ENCODE peak calls at places on chromosomes 6 and 20, in nine cellular contexts. A is suprapubic skin, E is AG09309, K is mucosa of descending colon, U is cardiac muscle cell, G is AG04450, R is H9, W is OCI-LY7, X is ascending aorta. F is an unnamed sample.
A peak's percentile ranks its signal among the peaks of the same experiment; 100 is the strongest.

GRCh38 chr6:112501705-112502104 is 154.6 kb downstream of the RFPL4B start:
- DNase-seq in E (no peak), U (peak; percentile 80), X (no peak), A (no peak), R (no peak), W (no peak), K (no peak), G (peak; percentile 58), F (no peak)

GRCh38 chr6:5130135-5130866 is 45.2 kb downstream of the PPP1R3G start:
- DNase-seq in W (no peak), E (no peak), X (no peak), A (peak; percentile 74), U (no peak), R (no peak), G (no peak), K (no peak), F (no peak)

GRCh38 chr6:23106951-23107350 is 537.6 kb downstream of the HDGFL1 start:
- DNase-seq in W (no peak), U (peak; percentile 3), K (no peak), A (no peak), X (no peak), E (peak; percentile 56), G (peak; percentile 69), R (no peak), F (no peak)

GRCh38 chr20:63500151-63500901 is 1.4 kb upstream of the EEF1A2 start:
- DNase-seq in U (no peak), R (peak; percentile 24), W (no peak), K (no peak), G (no peak), X (no peak), A (no peak), E (no peak), F (no peak)

GRCh38 chr20:10096790-10097189 is 62.0 kb downstream of the ANKEF1 start:
- DNase-seq in A (no peak), R (no peak), E (no peak), K (no peak), G (no peak), X (no peak), W (no peak), U (no peak), F (no peak)

GRCh38 chr6:150004783-150005717 is 20.3 kb downstream of the RAET1L start:
- DNase-seq in U (peak; percentile 91), A (peak; percentile 92), W (peak; percentile 93), K (peak; percentile 97), X (peak; percentile 77), R (peak; percentile 98), G (peak; percentile 67), E (peak; percentile 31), F (peak; percentile 88)

GRCh38 chr6:26172496-26172958 is 85.3 kb downstream of the HFE start:
- DNase-seq in W (peak; percentile 65), G (no peak), E (no peak), U (peak; percentile 57), K (no peak), A (no peak), R (no peak), X (no peak), F (no peak)

GRCh38 chr6:36743538-36744441 is 46.2 kb downstream of the RAB44 start:
- DNase-seq in E (no peak), G (no peak), K (peak; percentile 85), R (no peak), U (no peak), W (no peak), A (peak; percentile 72), X (no peak), F (no peak)

GRCh38 chr20:62239278-62239879 is 1.1 kb downstream of the OSBPL2 start:
- DNase-seq in K (peak; percentile 56), A (no peak), R (no peak), G (no peak), U (no peak), W (no peak), X (no peak), E (no peak), F (no peak)

GRCh38 chr6:17962436-17963031 is 24.9 kb downstream of the KIF13A start:
- DNase-seq in R (no peak), A (no peak), E (peak; percentile 91), G (peak; percentile 91), K (peak; percentile 43), X (no peak), W (no peak), U (peak; percentile 97), F (no peak)

GRCh38 chr6:151181701-151182367 is 57.9 kb upstream of the AKAP12 start:
- DNase-seq in W (no peak), U (peak; percentile 43), G (no peak), K (no peak), A (no peak), R (no peak), X (no peak), E (no peak), F (no peak)

GRCh38 chr20:42721923-42722322 is 467.8 kb downstream of the PTPRT start:
- DNase-seq in E (no peak), K (no peak), G (no peak), W (no peak), U (no peak), A (no peak), X (no peak), R (no peak), F (no peak)

GRCh38 chr6:69881322-69882151 is 15.2 kb downstream of the COL19A1 start:
- DNase-seq in A (no peak), G (no peak), E (no peak), W (peak; percentile 69), U (no peak), X (no peak), K (no peak), R (no peak), F (peak; percentile 35)

GRCh38 chr6:1144842-1145755 is 166.8 kb upstream of the FOXQ1 start:
- DNase-seq in A (no peak), E (peak; percentile 83), U (no peak), X (no peak), K (no peak), G (peak; percentile 33), R (no peak), W (no peak), F (no peak)

GRCh38 chr6:1995521-1996110 is 249.8 kb downstream of the GMDS start:
- DNase-seq in A (no peak), X (no peak), G (peak; percentile 8), E (no peak), R (no peak), U (peak; percentile 10), K (no peak), W (peak; percentile 8), F (no peak)

GRCh38 chr6:28369463-28369862 is 19.7 kb downstream of the ZKSCAN3 start:
- DNase-seq in U (no peak), G (no peak), X (no peak), K (no peak), R (no peak), A (no peak), E (no peak), W (no peak), F (no peak)

GRCh38 chr6:159608961-159609673 is 83.9 kb downstream of the SOD2 start:
- DNase-seq in E (no peak), K (no peak), A (no peak), X (no peak), R (peak; percentile 65), U (peak; percentile 65), G (no peak), W (peak; percentile 66), F (peak; percentile 57)

GRCh38 chr20:47033665-47034064 is 139.0 kb downstream of the EYA2 start:
- DNase-seq in U (no peak), A (no peak), W (no peak), K (no peak), G (no peak), X (no peak), R (no peak), E (no peak), F (no peak)

GRCh38 chr20:62633571-62634329 is 8.6 kb upstream of the SLCO4A1 start:
- DNase-seq in G (no peak), R (no peak), E (no peak), K (no peak), A (no peak), W (no peak), U (peak; percentile 28), X (no peak), F (no peak)

GRCh38 chr20:36483919-36484808 is 57.2 kb upstream of the MYL9 start:
- DNase-seq in E (no peak), U (no peak), K (no peak), A (no peak), R (no peak), G (no peak), W (no peak), X (no peak), F (no peak)

DNA sequence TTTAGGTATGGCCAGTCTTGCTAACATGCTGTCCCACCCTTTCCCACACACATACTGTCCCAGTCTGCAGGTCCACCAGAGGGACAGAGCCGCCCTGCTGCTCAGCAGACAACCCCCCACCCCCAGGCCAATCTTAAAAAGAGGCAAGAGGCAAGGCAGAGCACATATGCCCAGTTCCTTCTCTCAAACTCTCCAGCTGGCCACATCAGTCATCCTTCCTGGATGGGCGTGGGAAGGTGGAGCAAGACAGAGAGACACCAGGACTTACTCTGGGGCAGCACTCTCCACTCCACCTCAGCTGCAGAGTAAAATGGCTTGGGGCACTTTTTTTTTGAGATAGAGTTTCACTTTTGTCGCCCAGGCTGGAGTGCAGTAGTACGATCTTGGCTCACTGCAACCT is 10.8 kb downstream of the MOCS3 start:
- DNase-seq in G (no peak), X (no peak), A (no peak), R (no peak), K (no peak), U (no peak), W (no peak), E (no peak), F (no peak)
- TF ChIP-seq CTCF in G (no peak), X (no peak), A (no peak), R (no peak), K (no peak), U (no peak), W (no peak), E (no peak), F (no peak)

GRCh38 chr6:154277578-154278128 is 79.0 kb downstream of the IPCEF1 start:
- DNase-seq in R (no peak), K (no peak), G (no peak), W (no peak), A (no peak), E (no peak), X (no peak), U (no peak), F (no peak)
- TF ChIP-seq CTCF in R (no peak), K (no peak), G (no peak), W (peak; percentile 12), A (no peak), E (no peak), X (no peak), U (no peak), F (no peak)

DNA sequence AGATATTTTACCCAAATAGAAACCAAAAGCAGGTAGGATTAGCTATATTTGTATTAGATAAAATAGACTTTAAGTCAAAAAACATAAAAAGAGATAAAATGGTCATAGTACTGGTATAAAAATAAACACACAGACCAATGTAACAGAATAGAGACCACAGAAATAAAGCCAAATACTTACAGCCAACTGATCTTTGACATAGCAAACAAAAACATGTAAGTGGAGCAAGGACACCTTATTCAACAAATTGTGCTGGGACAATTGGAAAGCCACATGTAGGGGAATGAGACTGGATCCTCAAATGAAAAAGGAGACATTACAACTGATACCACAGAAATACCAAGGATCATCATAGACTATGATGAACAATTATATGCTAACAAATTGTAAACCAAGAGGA is 94.5 kb upstream of the SIRPG start:
- DNase-seq in K (no peak), U (no peak), X (no peak), E (no peak), A (no peak), W (no peak), R (no peak), G (no peak), F (no peak)
- TF ChIP-seq CTCF in K (no peak), U (no peak), X (no peak), E (no peak), A (no peak), W (no peak), R (no peak), G (no peak), F (no peak)

GRCh38 chr20:59153832-59154231 is 9.8 kb upstream of the ZNF831 start:
- DNase-seq in A (no peak), W (peak; percentile 19), X (no peak), U (no peak), K (no peak), E (no peak), G (no peak), R (no peak), F (no peak)
- TF ChIP-seq CTCF in A (no peak), W (no peak), X (no peak), U (no peak), K (no peak), E (no peak), G (no peak), R (no peak), F (no peak)